ENCODE peak calls at places on chromosome 7, in six cellular contexts. A is IMR-90, U is mesendoderm, V is trophoblast cell, J is neuronal stem cell, E is H1. I is an unnamed sample.

GRCh38 chr7:30238721-30239441 is 45.5 kb upstream of the ZNRF2 start:
- DNase-seq in A (no peak), U (no peak), V (no peak), J (no peak), E (no peak), I (peak)

GRCh38 chr7:125661006-125661405 is 731.4 kb upstream of the POT1 start:
- DNase-seq in A (no peak), U (no peak), V (no peak), J (no peak), E (no peak), I (peak)

GRCh38 chr7:101875215-101875846 is 57.9 kb downstream of the CUX1 start:
- DNase-seq in A (no peak), U (no peak), V (no peak), J (no peak), E (no peak), I (no peak)

GRCh38 chr7:7653568-7654187 is 13.1 kb downstream of the UMAD1 start:
- DNase-seq in A (no peak), U (peak), V (peak), J (peak), E (peak), I (peak)

GRCh38 chr7:44386139-44386913 is 60.9 kb upstream of the CAMK2B start:
- DNase-seq in A (peak), U (no peak), V (no peak), J (no peak), E (peak), I (no peak)

GRCh38 chr7:36545291-36545690 is 155.6 kb downstream of the ANLN start:
- DNase-seq in A (no peak), U (peak), V (no peak), J (no peak), E (no peak), I (no peak)

GRCh38 chr7:34939175-34939574 is 98.1 kb downstream of the DPY19L1 start:
- DNase-seq in A (peak), U (peak), V (no peak), J (no peak), E (no peak), I (peak)

GRCh38 chr7:119664601-119665000 is 608.4 kb upstream of the KCND2 start:
- DNase-seq in A (peak), U (peak), V (no peak), J (no peak), E (no peak), I (peak)

GRCh38 chr7:128209229-128210035 is 31.6 kb upstream of the LEP start:
- DNase-seq in A (peak), U (peak), V (peak), J (peak), E (peak), I (peak)

GRCh38 chr7:7867835-7868234 is 100.8 kb upstream of the GLCCI1 start:
- DNase-seq in A (no peak), U (peak), V (no peak), J (no peak), E (no peak), I (no peak)

GRCh38 chr7:151008511-151009323 is 15.6 kb downstream of the ATG9B start:
- DNase-seq in A (no peak), U (peak), V (peak), J (no peak), E (peak), I (no peak)

GRCh38 chr7:4833176-4833575 is 28.7 kb downstream of the PAPOLB start:
- DNase-seq in A (no peak), U (no peak), V (peak), J (no peak), E (no peak), I (no peak)

GRCh38 chr7:51260516-51260915 is 56.1 kb downstream of the COBL start:
- DNase-seq in A (no peak), U (no peak), V (no peak), J (no peak), E (peak), I (no peak)

GRCh38 chr7:76155938-76156337 is 45.8 kb upstream of the SRRM3 start:
- DNase-seq in A (peak), U (no peak), V (peak), J (no peak), E (no peak), I (peak)

GRCh38 chr7:20776214-20776875 is 10.3 kb downstream of the SP8 start:
- DNase-seq in A (no peak), U (peak), V (no peak), J (no peak), E (peak), I (no peak)

GRCh38 chr7:121447191-121447920 is 51.2 kb upstream of the FAM3C start:
- DNase-seq in A (no peak), U (no peak), V (no peak), J (no peak), E (no peak), I (no peak)

GRCh38 chr7:121448429-121448828 is 52.3 kb upstream of the FAM3C start:
- DNase-seq in A (no peak), U (no peak), V (no peak), J (no peak), E (no peak), I (no peak)

GRCh38 chr7:121449304-121449703 is 53.2 kb upstream of the FAM3C start:
- DNase-seq in A (no peak), U (no peak), V (peak), J (no peak), E (no peak), I (peak)

GRCh38 chr7:121447939-121448338 is 51.8 kb upstream of the FAM3C start:
- DNase-seq in A (no peak), U (no peak), V (no peak), J (no peak), E (no peak), I (no peak)

GRCh38 chr7:121446526-121446925 is 50.4 kb upstream of the FAM3C start:
- DNase-seq in A (no peak), U (no peak), V (peak), J (no peak), E (no peak), I (no peak)
- H3K4me2 ChIP-seq in A (no peak), U (no peak), V (no peak), J (no peak), E (no peak), I (no peak)

GRCh38 chr7:42931834-42932651 is at the start of the genes MRPL32 and PSMA2:
- DNase-seq in A (peak), U (peak), V (peak), J (peak), E (peak), I (peak)
- H2BK5ac ChIP-seq in A (peak), U (peak), V (peak), J (no peak), E (peak), I (peak)

GRCh38 chr7:159209429-159209828 is 64.8 kb upstream of the VIPR2 start:
- DNase-seq in A (no peak), U (no peak), V (no peak), J (no peak), E (no peak), I (no peak)
- H3K4me3 ChIP-seq in A (no peak), U (no peak), V (no peak), J (no peak), E (no peak), I (no peak)

GRCh38 chr7:99139031-99139430 is 4.9 kb downstream of the SMURF1 start:
- DNase-seq in A (peak), U (no peak), V (no peak), J (no peak), E (no peak), I (no peak)

GRCh38 chr7:99132922-99133321 is 11.0 kb downstream of the SMURF1 start:
- DNase-seq in A (peak), U (no peak), V (no peak), J (no peak), E (no peak), I (peak)

GRCh38 chr7:99137418-99138180 is 6.3 kb downstream of the SMURF1 start:
- DNase-seq in A (peak), U (peak), V (peak), J (peak), E (no peak), I (peak)

GRCh38 chr7:99133766-99134564 is 9.9 kb downstream of the SMURF1 start:
- DNase-seq in A (no peak), U (no peak), V (no peak), J (no peak), E (no peak), I (no peak)

DNA sequence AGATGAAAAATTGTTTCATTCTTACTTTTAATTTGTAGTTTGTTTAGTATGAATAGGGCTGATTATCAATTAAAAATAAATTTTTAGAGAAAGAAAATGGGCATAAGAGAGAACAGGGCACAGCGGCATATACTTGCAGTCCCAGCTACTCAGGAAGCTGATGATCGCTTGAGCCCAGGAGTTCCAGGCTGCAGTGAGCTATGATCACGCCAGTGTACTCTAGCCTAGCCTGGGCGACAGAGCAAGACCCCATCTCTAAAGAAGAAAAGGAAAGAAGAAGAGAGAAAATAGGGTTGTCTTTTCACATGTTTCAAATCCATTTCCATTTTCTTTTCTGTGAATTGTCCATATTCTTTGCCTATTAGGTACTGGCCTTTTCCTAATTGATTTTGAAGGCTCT is 8.0 kb downstream of the SMURF1 start:
- DNase-seq in A (no peak), U (no peak), V (no peak), J (no peak), E (no peak), I (no peak)
- H3K4me2 ChIP-seq in A (no peak), U (no peak), V (no peak), J (no peak), E (no peak), I (no peak)

GRCh38 chr7:152076324-152076821 is 50.9 kb downstream of the GALNT11 start:
- DNase-seq in A (no peak), U (peak), V (peak), J (peak), E (peak), I (peak)
- H2BK5ac ChIP-seq in A (no peak), U (no peak), V (no peak), J (no peak), E (no peak), I (no peak)

DNA sequence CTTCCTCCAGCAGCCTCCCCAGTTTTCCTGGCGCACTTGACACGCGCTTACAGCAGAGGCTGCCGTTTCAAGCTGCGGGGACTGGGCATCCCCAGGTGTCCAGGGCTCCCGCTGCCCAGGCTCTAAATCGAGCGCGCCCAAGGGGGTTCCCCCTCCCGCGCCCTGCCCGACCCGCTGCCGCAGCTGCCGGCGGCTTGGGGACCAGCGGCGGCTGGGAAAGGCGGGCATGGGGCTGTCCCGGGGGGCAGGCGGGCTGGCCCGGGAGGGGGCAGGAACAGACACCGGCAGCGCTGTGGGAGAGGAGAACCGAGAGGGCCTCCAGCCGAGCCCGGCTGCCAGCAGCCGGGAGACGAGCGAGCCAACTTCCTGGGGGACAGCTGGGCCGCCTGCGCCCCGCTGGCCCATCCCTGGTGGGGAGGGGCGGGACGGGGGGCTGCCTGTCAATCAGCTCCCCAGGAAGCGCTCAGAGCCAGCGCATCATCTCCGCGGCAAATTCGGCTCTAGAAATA is 14.9 kb downstream of the GRID2IP start:
- DNase-seq in A (no peak), U (no peak), V (no peak), J (no peak), E (peak), I (no peak)
- H3K4me3 ChIP-seq in A (no peak), U (peak), V (peak), J (peak), E (peak), I (no peak)

I was measured in mesenchymal stem cell.